ENCODE peak calls at places on chromosomes 4 and X, in five cellular contexts. One of them, this sample, is unnamed.

GRCh38 chr4:82903737-82904136 is 3.2 kb downstream of the THAP9 start:
- DNase-seq in M059J: peak; percentile 2
- DNase-seq in hypothalamus: no peak
- DNase-seq in AG04449: no peak
- DNase-seq in stimulated activated CD8-positive, alpha-beta memory T cell treated with anti-CD3 and anti-CD28 coated beads, Interleukin-15, amount 100 ng/mL, for 4 hours: no peak
- DNase-seq in this sample: peak; percentile 25

GRCh38 chrX:140057001-140057411 is 91.7 kb upstream of the CXorf66 start:
- DNase-seq in M059J: peak; percentile 72
- DNase-seq in hypothalamus: no peak
- DNase-seq in AG04449: no peak
- DNase-seq in stimulated activated CD8-positive, alpha-beta memory T cell treated with anti-CD3 and anti-CD28 coated beads, Interleukin-15, amount 100 ng/mL, for 4 hours: no peak
- DNase-seq in this sample: peak; percentile 77

GRCh38 chr4:146975535-146975934 is 29.9 kb upstream of the TTC29 start:
- DNase-seq in M059J: no peak
- DNase-seq in hypothalamus: no peak
- DNase-seq in AG04449: no peak
- DNase-seq in stimulated activated CD8-positive, alpha-beta memory T cell treated with anti-CD3 and anti-CD28 coated beads, Interleukin-15, amount 100 ng/mL, for 4 hours: no peak
- DNase-seq in this sample: no peak

GRCh38 chr4:38154251-38154650 is 194.1 kb downstream of the PTTG2 start:
- DNase-seq in M059J: no peak
- DNase-seq in hypothalamus: no peak
- DNase-seq in AG04449: no peak
- DNase-seq in stimulated activated CD8-positive, alpha-beta memory T cell treated with anti-CD3 and anti-CD28 coated beads, Interleukin-15, amount 100 ng/mL, for 4 hours: no peak
- DNase-seq in this sample: no peak

GRCh38 chr4:3299538-3300197 is 6.8 kb downstream of the RGS12 start:
- DNase-seq in M059J: no peak
- DNase-seq in hypothalamus: no peak
- DNase-seq in AG04449: no peak
- DNase-seq in stimulated activated CD8-positive, alpha-beta memory T cell treated with anti-CD3 and anti-CD28 coated beads, Interleukin-15, amount 100 ng/mL, for 4 hours: no peak
- DNase-seq in this sample: no peak

GRCh38 chr4:165131247-165131832 is 18.7 kb upstream of the TMEM192 start:
- DNase-seq in M059J: peak; percentile 54
- DNase-seq in hypothalamus: peak; percentile 17
- DNase-seq in AG04449: no peak
- DNase-seq in stimulated activated CD8-positive, alpha-beta memory T cell treated with anti-CD3 and anti-CD28 coated beads, Interleukin-15, amount 100 ng/mL, for 4 hours: peak; percentile 18
- DNase-seq in this sample: peak; percentile 62

GRCh38 chrX:4844376-4844775 is 1130.9 kb upstream of the PRKX start:
- DNase-seq in M059J: no peak
- DNase-seq in hypothalamus: no peak
- DNase-seq in AG04449: no peak
- DNase-seq in stimulated activated CD8-positive, alpha-beta memory T cell treated with anti-CD3 and anti-CD28 coated beads, Interleukin-15, amount 100 ng/mL, for 4 hours: no peak
- DNase-seq in this sample: no peak

GRCh38 chr4:114549638-114550037 is 49.0 kb upstream of the UGT8 start:
- DNase-seq in M059J: no peak
- DNase-seq in hypothalamus: no peak
- DNase-seq in AG04449: no peak
- DNase-seq in stimulated activated CD8-positive, alpha-beta memory T cell treated with anti-CD3 and anti-CD28 coated beads, Interleukin-15, amount 100 ng/mL, for 4 hours: no peak
- DNase-seq in this sample: no peak

GRCh38 chr4:128601992-128602695 is 207.4 kb upstream of the JADE1 start:
- DNase-seq in M059J: peak; percentile 79
- DNase-seq in hypothalamus: no peak
- DNase-seq in AG04449: no peak
- DNase-seq in stimulated activated CD8-positive, alpha-beta memory T cell treated with anti-CD3 and anti-CD28 coated beads, Interleukin-15, amount 100 ng/mL, for 4 hours: no peak
- DNase-seq in this sample: peak; percentile 57

GRCh38 chrX:103376979-103377324 is 614 bp downstream of the BEX3 start:
- DNase-seq in M059J: peak; percentile 33
- DNase-seq in hypothalamus: no peak
- DNase-seq in AG04449: no peak
- DNase-seq in stimulated activated CD8-positive, alpha-beta memory T cell treated with anti-CD3 and anti-CD28 coated beads, Interleukin-15, amount 100 ng/mL, for 4 hours: no peak
- DNase-seq in this sample: no peak

GRCh38 chr4:26589699-26590098 is 5.8 kb downstream of the TBC1D19 start:
- DNase-seq in M059J: no peak
- DNase-seq in hypothalamus: no peak
- DNase-seq in AG04449: no peak
- DNase-seq in stimulated activated CD8-positive, alpha-beta memory T cell treated with anti-CD3 and anti-CD28 coated beads, Interleukin-15, amount 100 ng/mL, for 4 hours: no peak
- DNase-seq in this sample: peak; percentile 20

GRCh38 chr4:102781570-102781969 is 20.8 kb upstream of the MANBA start:
- DNase-seq in M059J: no peak
- DNase-seq in hypothalamus: no peak
- DNase-seq in AG04449: no peak
- DNase-seq in stimulated activated CD8-positive, alpha-beta memory T cell treated with anti-CD3 and anti-CD28 coated beads, Interleukin-15, amount 100 ng/mL, for 4 hours: no peak
- DNase-seq in this sample: peak; percentile 12

GRCh38 chr4:71296945-71297344 is 41.9 kb upstream of the SLC4A4 start:
- DNase-seq in M059J: no peak
- DNase-seq in hypothalamus: no peak
- DNase-seq in AG04449: no peak
- DNase-seq in stimulated activated CD8-positive, alpha-beta memory T cell treated with anti-CD3 and anti-CD28 coated beads, Interleukin-15, amount 100 ng/mL, for 4 hours: no peak
- DNase-seq in this sample: no peak

GRCh38 chr4:112361181-112361791 is 64.1 kb downstream of the ALPK1 start:
- DNase-seq in M059J: peak; percentile 80
- DNase-seq in hypothalamus: no peak
- DNase-seq in AG04449: no peak
- DNase-seq in stimulated activated CD8-positive, alpha-beta memory T cell treated with anti-CD3 and anti-CD28 coated beads, Interleukin-15, amount 100 ng/mL, for 4 hours: no peak
- DNase-seq in this sample: peak; percentile 89

GRCh38 chrX:65697915-65698796 is 30.7 kb downstream of the MSN start:
- DNase-seq in M059J: peak; percentile 68
- DNase-seq in hypothalamus: no peak
- DNase-seq in AG04449: no peak
- DNase-seq in stimulated activated CD8-positive, alpha-beta memory T cell treated with anti-CD3 and anti-CD28 coated beads, Interleukin-15, amount 100 ng/mL, for 4 hours: peak; percentile 62
- DNase-seq in this sample: peak; percentile 58

GRCh38 chr4:6416518-6417286 is 55.7 kb downstream of the PPP2R2C start:
- DNase-seq in M059J: no peak
- DNase-seq in hypothalamus: no peak
- DNase-seq in AG04449: no peak
- DNase-seq in stimulated activated CD8-positive, alpha-beta memory T cell treated with anti-CD3 and anti-CD28 coated beads, Interleukin-15, amount 100 ng/mL, for 4 hours: no peak
- DNase-seq in this sample: no peak

GRCh38 chr4:66489783-66490452 is 819.6 kb upstream of the EPHA5 start:
- DNase-seq in M059J: peak; percentile 88
- DNase-seq in hypothalamus: no peak
- DNase-seq in AG04449: no peak
- DNase-seq in stimulated activated CD8-positive, alpha-beta memory T cell treated with anti-CD3 and anti-CD28 coated beads, Interleukin-15, amount 100 ng/mL, for 4 hours: no peak
- DNase-seq in this sample: peak; percentile 54

GRCh38 chr4:185656467-185656890 is 121.2 kb upstream of the PDLIM3 start:
- DNase-seq in M059J: peak; percentile 30
- DNase-seq in hypothalamus: no peak
- DNase-seq in AG04449: no peak
- DNase-seq in stimulated activated CD8-positive, alpha-beta memory T cell treated with anti-CD3 and anti-CD28 coated beads, Interleukin-15, amount 100 ng/mL, for 4 hours: no peak
- DNase-seq in this sample: no peak

GRCh38 chrX:38817004-38817703 is 15.9 kb downstream of the MID1IP1 start:
- DNase-seq in M059J: peak; percentile 64
- DNase-seq in hypothalamus: no peak
- DNase-seq in AG04449: no peak
- DNase-seq in stimulated activated CD8-positive, alpha-beta memory T cell treated with anti-CD3 and anti-CD28 coated beads, Interleukin-15, amount 100 ng/mL, for 4 hours: no peak
- DNase-seq in this sample: peak; percentile 36

GRCh38 chrX:113369056-113369455 is 528.4 kb upstream of the AMOT start:
- DNase-seq in M059J: no peak
- DNase-seq in hypothalamus: no peak
- DNase-seq in AG04449: no peak
- DNase-seq in stimulated activated CD8-positive, alpha-beta memory T cell treated with anti-CD3 and anti-CD28 coated beads, Interleukin-15, amount 100 ng/mL, for 4 hours: no peak
- DNase-seq in this sample: no peak

GRCh38 chr4:149785686-149786431 is 29.8 kb downstream of the IQCM start:
- DNase-seq in M059J: peak; percentile 80
- DNase-seq in hypothalamus: no peak
- DNase-seq in AG04449: no peak
- DNase-seq in stimulated activated CD8-positive, alpha-beta memory T cell treated with anti-CD3 and anti-CD28 coated beads, Interleukin-15, amount 100 ng/mL, for 4 hours: no peak
- DNase-seq in this sample: peak; percentile 68

GRCh38 chr4:77007358-77008230 is 58.0 kb downstream of the SEPTIN11 start:
- DNase-seq in M059J: peak; percentile 75
- DNase-seq in hypothalamus: no peak
- DNase-seq in AG04449: no peak
- DNase-seq in stimulated activated CD8-positive, alpha-beta memory T cell treated with anti-CD3 and anti-CD28 coated beads, Interleukin-15, amount 100 ng/mL, for 4 hours: no peak
- DNase-seq in this sample: peak; percentile 87

GRCh38 chrX:71216446-71216845 is 6.6 kb upstream of the GJB1 start:
- DNase-seq in M059J: no peak
- DNase-seq in hypothalamus: no peak
- DNase-seq in AG04449: no peak
- DNase-seq in stimulated activated CD8-positive, alpha-beta memory T cell treated with anti-CD3 and anti-CD28 coated beads, Interleukin-15, amount 100 ng/mL, for 4 hours: no peak
- DNase-seq in this sample: no peak

GRCh38 chr4:25425361-25425760 is 48.3 kb downstream of the ANAPC4 start:
- DNase-seq in M059J: no peak
- DNase-seq in hypothalamus: no peak
- DNase-seq in AG04449: no peak
- DNase-seq in stimulated activated CD8-positive, alpha-beta memory T cell treated with anti-CD3 and anti-CD28 coated beads, Interleukin-15, amount 100 ng/mL, for 4 hours: no peak
- DNase-seq in this sample: no peak

GRCh38 chr4:103091601-103092223 is 7.9 kb downstream of the BDH2 start:
- DNase-seq in M059J: peak; percentile 60
- DNase-seq in hypothalamus: no peak
- DNase-seq in AG04449: no peak
- DNase-seq in stimulated activated CD8-positive, alpha-beta memory T cell treated with anti-CD3 and anti-CD28 coated beads, Interleukin-15, amount 100 ng/mL, for 4 hours: no peak
- DNase-seq in this sample: peak; percentile 76

GRCh38 chrX:110964761-110965160 is 131.2 kb upstream of the PAK3 start:
- DNase-seq in M059J: no peak
- DNase-seq in hypothalamus: no peak
- DNase-seq in AG04449: no peak
- DNase-seq in stimulated activated CD8-positive, alpha-beta memory T cell treated with anti-CD3 and anti-CD28 coated beads, Interleukin-15, amount 100 ng/mL, for 4 hours: no peak
- DNase-seq in this sample: no peak

GRCh38 chr4:69759189-69759604 is 1.2 kb downstream of the SULT1B1 start:
- DNase-seq in M059J: no peak
- DNase-seq in hypothalamus: no peak
- DNase-seq in AG04449: no peak
- DNase-seq in stimulated activated CD8-positive, alpha-beta memory T cell treated with anti-CD3 and anti-CD28 coated beads, Interleukin-15, amount 100 ng/mL, for 4 hours: no peak
- DNase-seq in this sample: no peak

This sample was measured in kidney tubule cell.